ENCODE peak calls at places on chromosomes 4 and X, in nine cellular contexts. One of them, this sample, is unnamed.
A peak's percentile ranks its signal among the peaks of the same experiment; 100 is the strongest.

GRCh38 chr4:104989363-104989762 is 157.3 kb upstream of the TET2 start:
- DNase-seq in fibroblast of the aortic adventitia: peak; percentile 6
- DNase-seq in activated naive CD4-positive, alpha-beta T cell: no peak
- DNase-seq in Right ventricle myocardium superior: no peak
- DNase-seq in CD8-positive, alpha-beta T cell: no peak
- DNase-seq in tibial artery: no peak
- DNase-seq in hypothalamus: no peak
- DNase-seq in AG10803: no peak
- DNase-seq in AG08395: no peak
- DNase-seq in this sample: peak; percentile 32

GRCh38 chr4:100450449-100450848 is 67.4 kb downstream of the EMCN start:
- DNase-seq in fibroblast of the aortic adventitia: peak; percentile 6
- DNase-seq in activated naive CD4-positive, alpha-beta T cell: no peak
- DNase-seq in Right ventricle myocardium superior: no peak
- DNase-seq in CD8-positive, alpha-beta T cell: no peak
- DNase-seq in tibial artery: no peak
- DNase-seq in hypothalamus: no peak
- DNase-seq in AG10803: peak; percentile 3
- DNase-seq in AG08395: no peak
- DNase-seq in this sample: no peak

GRCh38 chrX:68935362-68935761 is 106.5 kb downstream of the EFNB1 start:
- DNase-seq in fibroblast of the aortic adventitia: no peak
- DNase-seq in activated naive CD4-positive, alpha-beta T cell: no peak
- DNase-seq in Right ventricle myocardium superior: no peak
- DNase-seq in CD8-positive, alpha-beta T cell: no peak
- DNase-seq in tibial artery: no peak
- DNase-seq in hypothalamus: no peak
- DNase-seq in AG10803: no peak
- DNase-seq in AG08395: no peak
- DNase-seq in this sample: no peak

GRCh38 chrX:133633162-133633561 is 217.9 kb upstream of the GPC4 start:
- DNase-seq in fibroblast of the aortic adventitia: no peak
- DNase-seq in activated naive CD4-positive, alpha-beta T cell: no peak
- DNase-seq in Right ventricle myocardium superior: no peak
- DNase-seq in CD8-positive, alpha-beta T cell: no peak
- DNase-seq in tibial artery: no peak
- DNase-seq in hypothalamus: no peak
- DNase-seq in AG10803: no peak
- DNase-seq in AG08395: no peak
- DNase-seq in this sample: no peak

GRCh38 chr4:13722649-13723048 is 95.1 kb upstream of the BOD1L1 start:
- DNase-seq in fibroblast of the aortic adventitia: no peak
- DNase-seq in activated naive CD4-positive, alpha-beta T cell: no peak
- DNase-seq in Right ventricle myocardium superior: no peak
- DNase-seq in CD8-positive, alpha-beta T cell: no peak
- DNase-seq in tibial artery: no peak
- DNase-seq in hypothalamus: no peak
- DNase-seq in AG10803: no peak
- DNase-seq in AG08395: no peak
- DNase-seq in this sample: no peak

GRCh38 chrX:153818571-153819397 is 11.6 kb downstream of the PDZD4 start:
- DNase-seq in fibroblast of the aortic adventitia: no peak
- DNase-seq in activated naive CD4-positive, alpha-beta T cell: peak; percentile 54
- DNase-seq in Right ventricle myocardium superior: peak; percentile 61
- DNase-seq in CD8-positive, alpha-beta T cell: peak; percentile 50
- DNase-seq in tibial artery: no peak
- DNase-seq in hypothalamus: no peak
- DNase-seq in AG10803: no peak
- DNase-seq in AG08395: peak; percentile 56
- DNase-seq in this sample: no peak

GRCh38 chr4:86178216-86178615 is 181.6 kb downstream of the MAPK10 start:
- DNase-seq in fibroblast of the aortic adventitia: no peak
- DNase-seq in activated naive CD4-positive, alpha-beta T cell: no peak
- DNase-seq in Right ventricle myocardium superior: no peak
- DNase-seq in CD8-positive, alpha-beta T cell: no peak
- DNase-seq in tibial artery: no peak
- DNase-seq in hypothalamus: no peak
- DNase-seq in AG10803: no peak
- DNase-seq in AG08395: no peak
- DNase-seq in this sample: no peak

GRCh38 chrX:70038515-70038914 is 11.2 kb downstream of the AWAT2 start:
- DNase-seq in fibroblast of the aortic adventitia: no peak
- DNase-seq in activated naive CD4-positive, alpha-beta T cell: no peak
- DNase-seq in Right ventricle myocardium superior: no peak
- DNase-seq in CD8-positive, alpha-beta T cell: no peak
- DNase-seq in tibial artery: no peak
- DNase-seq in hypothalamus: no peak
- DNase-seq in AG10803: no peak
- DNase-seq in AG08395: no peak
- DNase-seq in this sample: no peak

GRCh38 chr4:45946699-45947098 is 177.2 kb downstream of the GABRG1 start:
- DNase-seq in fibroblast of the aortic adventitia: no peak
- DNase-seq in activated naive CD4-positive, alpha-beta T cell: no peak
- DNase-seq in Right ventricle myocardium superior: no peak
- DNase-seq in CD8-positive, alpha-beta T cell: no peak
- DNase-seq in tibial artery: no peak
- DNase-seq in hypothalamus: no peak
- DNase-seq in AG10803: no peak
- DNase-seq in AG08395: no peak
- DNase-seq in this sample: no peak

GRCh38 chr4:77047037-77047436 is 28.8 kb downstream of the CCNI start:
- DNase-seq in fibroblast of the aortic adventitia: peak; percentile 37
- DNase-seq in activated naive CD4-positive, alpha-beta T cell: no peak
- DNase-seq in Right ventricle myocardium superior: no peak
- DNase-seq in CD8-positive, alpha-beta T cell: no peak
- DNase-seq in tibial artery: no peak
- DNase-seq in hypothalamus: no peak
- DNase-seq in AG10803: no peak
- DNase-seq in AG08395: no peak
- DNase-seq in this sample: no peak

GRCh38 chrX:112211459-112211858 is 128.9 kb upstream of the TRPC5 start:
- DNase-seq in fibroblast of the aortic adventitia: no peak
- DNase-seq in activated naive CD4-positive, alpha-beta T cell: no peak
- DNase-seq in Right ventricle myocardium superior: no peak
- DNase-seq in CD8-positive, alpha-beta T cell: no peak
- DNase-seq in tibial artery: no peak
- DNase-seq in hypothalamus: no peak
- DNase-seq in AG10803: peak; percentile 38
- DNase-seq in AG08395: peak; percentile 32
- DNase-seq in this sample: no peak

This sample was measured in DMS 273 treated with DMSO at 0.1 percent for 48 hours.